ENCODE peak calls at places on chromosomes 1 and 21, in six cellular contexts. One of them, this sample, is unnamed.

GRCh38 chr1:240888039-240888786 is 276.3 kb upstream of the GREM2 start:
- DNase-seq in GM19239: peak
- DNase-seq in HTR-8/SVneo: peak
- DNase-seq in endothelial cell: peak
- DNase-seq in T-helper 2 cell: no peak
- DNase-seq in NCI-H146: peak
- DNase-seq in this sample: peak

GRCh38 chr1:22132517-22133235 is 10.2 kb downstream of the WNT4 start:
- DNase-seq in GM19239: no peak
- DNase-seq in HTR-8/SVneo: peak
- DNase-seq in endothelial cell: no peak
- DNase-seq in T-helper 2 cell: no peak
- DNase-seq in NCI-H146: no peak
- DNase-seq in this sample: no peak

GRCh38 chr1:33007190-33008050 is 29.3 kb downstream of the AK2 start:
- DNase-seq in GM19239: no peak
- DNase-seq in HTR-8/SVneo: peak
- DNase-seq in endothelial cell: peak
- DNase-seq in T-helper 2 cell: no peak
- DNase-seq in NCI-H146: no peak
- DNase-seq in this sample: no peak

GRCh38 chr1:68276448-68276847 is 44.1 kb upstream of the WLS start:
- DNase-seq in GM19239: no peak
- DNase-seq in HTR-8/SVneo: no peak
- DNase-seq in endothelial cell: no peak
- DNase-seq in T-helper 2 cell: no peak
- DNase-seq in NCI-H146: no peak
- DNase-seq in this sample: no peak

GRCh38 chr1:220151454-220151853 is 57.5 kb downstream of the IARS2 start:
- DNase-seq in GM19239: no peak
- DNase-seq in HTR-8/SVneo: no peak
- DNase-seq in endothelial cell: no peak
- DNase-seq in T-helper 2 cell: no peak
- DNase-seq in NCI-H146: no peak
- DNase-seq in this sample: no peak

GRCh38 chr1:155455588-155456195 is 106.9 kb downstream of the ASH1L start:
- DNase-seq in GM19239: no peak
- DNase-seq in HTR-8/SVneo: no peak
- DNase-seq in endothelial cell: no peak
- DNase-seq in T-helper 2 cell: no peak
- DNase-seq in NCI-H146: no peak
- DNase-seq in this sample: no peak

GRCh38 chr21:15592271-15592860 is 137.4 kb upstream of the USP25 start:
- DNase-seq in GM19239: peak
- DNase-seq in HTR-8/SVneo: peak
- DNase-seq in endothelial cell: peak
- DNase-seq in T-helper 2 cell: no peak
- DNase-seq in NCI-H146: no peak
- DNase-seq in this sample: peak

GRCh38 chr1:172399369-172400072 is 21.0 kb upstream of the C1orf105 start:
- DNase-seq in GM19239: no peak
- DNase-seq in HTR-8/SVneo: peak
- DNase-seq in endothelial cell: no peak
- DNase-seq in T-helper 2 cell: no peak
- DNase-seq in NCI-H146: peak
- DNase-seq in this sample: no peak

GRCh38 chr1:213970193-213970592 is 17.6 kb upstream of the PROX1 start:
- DNase-seq in GM19239: no peak
- DNase-seq in HTR-8/SVneo: no peak
- DNase-seq in endothelial cell: no peak
- DNase-seq in T-helper 2 cell: no peak
- DNase-seq in NCI-H146: no peak
- DNase-seq in this sample: no peak

GRCh38 chr1:226891346-226891745 is 20.9 kb downstream of the PSEN2 start:
- DNase-seq in GM19239: no peak
- DNase-seq in HTR-8/SVneo: no peak
- DNase-seq in endothelial cell: no peak
- DNase-seq in T-helper 2 cell: no peak
- DNase-seq in NCI-H146: no peak
- DNase-seq in this sample: no peak

GRCh38 chr1:85320371-85321131 is 44.1 kb upstream of the BCL10 start:
- DNase-seq in GM19239: no peak
- DNase-seq in HTR-8/SVneo: no peak
- DNase-seq in endothelial cell: no peak
- DNase-seq in T-helper 2 cell: no peak
- DNase-seq in NCI-H146: no peak
- DNase-seq in this sample: no peak